ENCODE peak calls at places on chromosomes 3 and 15, in five cellular contexts. J is activated gamma-delta T cell treated with anti-CD3 and anti-CD28 coated beads, Interleukin-2, amount 50 U/mL, for 16 hours; U is CD8-positive, alpha-beta T cell; H is nucleus accumbens; W is RWPE1. T is an unnamed sample.
A peak's percentile ranks its signal among the peaks of the same experiment; 100 is the strongest.

GRCh38 chr3:150286390-150287147 is 121.5 kb upstream of the TSC22D2 start:
- DNase-seq in J (no peak), H (no peak), U (no peak), W (peak; percentile 58), T (peak; percentile 2)

GRCh38 chr15:57607570-57608000 is 15.9 kb downstream of the MYZAP start:
- DNase-seq in W (peak; percentile 83), H (no peak), J (no peak), U (no peak), T (no peak)

GRCh38 chr3:74089854-74090253 is 465.1 kb upstream of the PDZRN3 start:
- DNase-seq in H (no peak), U (no peak), W (no peak), J (no peak), T (no peak)

GRCh38 chr3:40044487-40044886 is 235.1 kb downstream of the MYRIP start:
- DNase-seq in U (no peak), W (peak; percentile 86), J (no peak), H (no peak), T (no peak)

GRCh38 chr3:23202203-23202920 is 765 bp upstream of the UBE2E2 start:
- DNase-seq in J (peak; percentile 16), U (no peak), W (no peak), H (peak; percentile 79), T (no peak)

GRCh38 chr3:72847282-72847681 is 963 bp downstream of the SHQ1 start:
- DNase-seq in J (no peak), W (peak; percentile 1), U (no peak), H (no peak), T (no peak)

GRCh38 chr3:69433016-69433937 is 47.4 kb upstream of the FRMD4B start:
- DNase-seq in U (no peak), J (no peak), W (no peak), H (no peak), T (no peak)

GRCh38 chr15:38134252-38134651 is 118.4 kb upstream of the SPRED1 start:
- DNase-seq in W (no peak), U (no peak), H (no peak), J (no peak), T (no peak)

GRCh38 chr3:155853214-155854146 is 747 bp downstream of the SLC33A1 start:
- DNase-seq in J (peak; percentile 9), H (peak; percentile 69), W (no peak), U (no peak), T (no peak)

GRCh38 chr15:67776600-67776999 is 48.7 kb upstream of the SKOR1 start:
- DNase-seq in H (no peak), J (no peak), W (no peak), U (no peak), T (no peak)

GRCh38 chr3:158802399-158803023 is 657 bp downstream of the MFSD1 start:
- DNase-seq in W (no peak), U (no peak), H (no peak), J (no peak), T (no peak)

GRCh38 chr3:128050597-128050996 is 1.6 kb upstream of the SEC61A1 start:
- DNase-seq in U (no peak), J (no peak), H (no peak), W (no peak), T (no peak)

GRCh38 chr3:32568953-32569352 is 1.7 kb downstream of the DYNC1LI1 start:
- DNase-seq in W (no peak), U (no peak), J (no peak), H (no peak), T (no peak)

GRCh38 chr3:107928084-107928445 is 162.8 kb downstream of the CD47 start:
- DNase-seq in U (no peak), H (peak; percentile 73), W (peak; percentile 41), J (no peak), T (no peak)

GRCh38 chr3:100412897-100413590 is 11.7 kb downstream of the LNP1 start:
- DNase-seq in J (no peak), H (no peak), W (no peak), U (no peak), T (no peak)

GRCh38 chr15:90456236-90456635 is 68.2 kb downstream of the IQGAP1 start:
- DNase-seq in W (no peak), J (no peak), U (no peak), H (no peak), T (no peak)

GRCh38 chr3:25856902-25857518 is 67.1 kb downstream of the OXSM start:
- DNase-seq in U (no peak), H (no peak), W (peak; percentile 26), J (no peak), T (no peak)

GRCh38 chr3:57052662-57053061 is 7.8 kb upstream of the SPATA12 start:
- DNase-seq in J (no peak), H (no peak), W (no peak), U (no peak), T (no peak)

GRCh38 chr3:30333903-30334302 is 272.5 kb upstream of the TGFBR2 start:
- DNase-seq in J (no peak), W (no peak), U (no peak), H (no peak), T (no peak)

GRCh38 chr15:44194397-44195150 is 497 bp downstream of the FRMD5 start:
- DNase-seq in W (peak; percentile 69), U (peak; percentile 61), H (peak; percentile 55), J (peak; percentile 9), T (no peak)

GRCh38 chr3:13141991-13142412 is 68.8 kb upstream of the IQSEC1 start:
- DNase-seq in W (peak; percentile 50), U (no peak), J (no peak), H (no peak), T (no peak)

GRCh38 chr15:85027033-85027380 is 45.4 kb downstream of the PDE8A start:
- DNase-seq in U (no peak), J (no peak), H (no peak), W (no peak), T (no peak)

GRCh38 chr3:129620828-129621605 is 14.5 kb upstream of the PLXND1 start:
- DNase-seq in H (no peak), W (no peak), J (no peak), U (no peak), T (no peak)

GRCh38 chr3:126897943-126898342 is 85.0 kb upstream of the PLXNA1 start:
- DNase-seq in W (no peak), U (no peak), H (no peak), J (no peak), T (no peak)

GRCh38 chr3:194522579-194523046 is 35.8 kb upstream of the ATP13A3 start:
- DNase-seq in W (no peak), J (no peak), U (no peak), H (no peak), T (no peak)

GRCh38 chr3:151345854-151346253 is 16.5 kb upstream of the P2RY13 start:
- DNase-seq in H (no peak), W (no peak), J (no peak), U (no peak), T (no peak)

GRCh38 chr15:90647326-90647725 is 69.8 kb upstream of the BLM start:
- DNase-seq in W (no peak), J (no peak), U (no peak), H (no peak), T (no peak)

GRCh38 chr3:29771602-29772001 is 490.7 kb downstream of the RBMS3 start:
- DNase-seq in U (no peak), H (no peak), W (no peak), J (no peak), T (no peak)

GRCh38 chr15:31387101-31387482 is 60.5 kb downstream of the KLF13 start:
- DNase-seq in J (no peak), H (no peak), U (peak; percentile 54), W (no peak), T (no peak)